ENCODE peak calls at places on chromosomes 4 and X, in four cellular contexts. Q is transverse colon, C is spleen, R is neuronal stem cell. G is an unnamed sample. For H3K9me3, the result is how much of the 10 kb centered on the place peaks cover.

GRCh38 chr4:4704267-4704666 is 155.2 kb upstream of the MSX1 start:
- DNase-seq in Q (no peak), C (no peak), R (no peak), G (no peak)

GRCh38 chr4:7945709-7946380 is 6.2 kb upstream of the AFAP1 start:
- DNase-seq in Q (no peak), C (peak), R (no peak), G (no peak)

GRCh38 chr4:32140636-32141035 is 1420.5 kb downstream of the PCDH7 start:
- DNase-seq in Q (no peak), C (no peak), R (no peak), G (no peak)

GRCh38 chrX:152635941-152636340 is 1.8 kb upstream of the GABRQ start:
- DNase-seq in Q (peak), C (no peak), R (peak), G (no peak)

GRCh38 chrX:108312011-108312410 is 126.2 kb downstream of the COL4A6 start:
- DNase-seq in Q (no peak), C (no peak), R (no peak), G (no peak)

GRCh38 chrX:131729295-131729694 is 185.4 kb downstream of the OR13H1 start:
- DNase-seq in Q (peak), C (peak), R (no peak), G (no peak)

GRCh38 chrX:22652596-22652995 is 347.2 kb upstream of the DDX53 start:
- DNase-seq in Q (peak), C (no peak), R (peak), G (no peak)

GRCh38 chr4:40924096-40924792 is 174.5 kb downstream of the NSUN7 start:
- DNase-seq in Q (peak), C (peak), R (peak), G (peak)

GRCh38 chr4:109432203-109432602 is 1.4 kb upstream of the SEC24B start:
- DNase-seq in Q (no peak), C (no peak), R (no peak), G (no peak)

GRCh38 chrX:97895751-97896150 is 1012.0 kb downstream of the RPA4 start:
- DNase-seq in Q (no peak), C (no peak), R (no peak), G (no peak)

GRCh38 chrX:70026112-70026850 is 23.5 kb downstream of the AWAT2 start:
- DNase-seq in Q (no peak), C (no peak), R (no peak), G (no peak)

GRCh38 chr4:85644061-85644460 is 169.1 kb downstream of the ARHGAP24 start:
- DNase-seq in Q (no peak), C (no peak), R (no peak), G (no peak)

GRCh38 chr4:100268807-100269206 is 78.5 kb upstream of the DDIT4L start:
- DNase-seq in Q (no peak), C (no peak), R (no peak), G (no peak)

GRCh38 chr4:100087743-100088142 is 102.5 kb downstream of the DDIT4L start:
- DNase-seq in Q (no peak), C (no peak), R (no peak), G (no peak)

GRCh38 chr4:121370729-121371325 is 10.0 kb downstream of the QRFPR start:
- DNase-seq in Q (peak), C (no peak), R (peak), G (no peak)

GRCh38 chr4:140188975-140189374 is 35.0 kb upstream of the MAML3 start:
- DNase-seq in Q (no peak), C (no peak), R (no peak), G (no peak)

GRCh38 chr4:134812611-134813010 is 611.0 kb upstream of the PABPC4L start:
- DNase-seq in Q (no peak), C (no peak), R (no peak), G (no peak)

GRCh38 chr4:108751321-108751720 is 11.5 kb downstream of the ETNPPL start:
- DNase-seq in Q (no peak), C (no peak), R (no peak), G (no peak)

GRCh38 chr4:148214529-148215166 is 227.6 kb downstream of the NR3C2 start:
- DNase-seq in Q (no peak), C (no peak), R (no peak), G (no peak)

GRCh38 chrX:2712890-2713860 is 22.1 kb downstream of the CD99 start:
- DNase-seq in Q (no peak), C (no peak), R (no peak), G (no peak)

GRCh38 chrX:123626962-123627361 is 105.9 kb downstream of the THOC2 start:
- DNase-seq in Q (no peak), C (no peak), R (no peak), G (no peak)

GRCh38 chr4:170134821-170135220 is 45.1 kb upstream of the AADAT start:
- DNase-seq in Q (peak), C (no peak), R (no peak), G (no peak)

GRCh38 chr4:53592686-53593641 is 1.7 kb upstream of the LNX1 start:
- DNase-seq in Q (peak), C (no peak), R (no peak), G (no peak)

GRCh38 chrX:118520858-118521206 is 25.2 kb downstream of the DOCK11 start:
- DNase-seq in Q (no peak), C (no peak), R (no peak), G (no peak)

GRCh38 chr4:127778102-127778501 is 4.0 kb upstream of the HSPA4L start:
- DNase-seq in Q (no peak), C (no peak), R (peak), G (no peak)

GRCh38 chr4:186651624-186652023 is 72.0 kb downstream of the FAT1 start:
- DNase-seq in Q (peak), C (no peak), R (no peak), G (no peak)

GRCh38 chr4:111501946-111502345 is 643.3 kb upstream of the FAM241A start:
- DNase-seq in Q (no peak), C (no peak), R (no peak), G (no peak)

GRCh38 chr4:140703463-140703862 is 52.7 kb downstream of the TBC1D9 start:
- DNase-seq in Q (no peak), C (no peak), R (no peak), G (no peak)

GRCh38 chrX:15946783-15947550 is 92.4 kb upstream of the AP1S2 start:
- DNase-seq in Q (no peak), C (no peak), R (no peak), G (no peak)

GRCh38 chr4:140185725-140186124 is 31.7 kb upstream of the MAML3 start:
- DNase-seq in Q (no peak), C (no peak), R (no peak), G (no peak)

GRCh38 chr4:4837316-4837715 is 22.1 kb upstream of the MSX1 start:
- DNase-seq in Q (no peak), C (no peak), R (no peak), G (no peak)

GRCh38 chrX:131763674-131764073 is 219.8 kb downstream of the OR13H1 start:
- DNase-seq in Q (peak), C (peak), R (no peak), G (no peak)

GRCh38 chrX:132216806-132217202 is 2.4 kb downstream of the RAP2C start:
- DNase-seq in Q (no peak), C (no peak), R (no peak), G (peak)

GRCh38 chrX:150697641-150698040 is 4.4 kb downstream of the MTMR1 start:
- DNase-seq in Q (no peak), C (no peak), R (no peak), G (no peak)

GRCh38 chr4:64784125-64784524 is 374.9 kb upstream of the TECRL start:
- DNase-seq in Q (no peak), C (no peak), R (no peak), G (no peak)

GRCh38 chr4:152778656-152779512 is 646 bp downstream of the TIGD4 start:
- DNase-seq in Q (peak), C (peak), R (no peak), G (peak)

GRCh38 chr4:140556372-140557085 is 12.2 kb downstream of the UCP1 start:
- DNase-seq in Q (no peak), C (no peak), R (no peak), G (peak)

GRCh38 chr4:56424697-56425514 is 10.5 kb downstream of the PPAT start:
- DNase-seq in Q (peak), C (no peak), R (no peak), G (no peak)

GRCh38 chrX:44245730-44246129 is 97.7 kb downstream of the EFHC2 start:
- DNase-seq in Q (no peak), C (no peak), R (no peak), G (peak)

DNA sequence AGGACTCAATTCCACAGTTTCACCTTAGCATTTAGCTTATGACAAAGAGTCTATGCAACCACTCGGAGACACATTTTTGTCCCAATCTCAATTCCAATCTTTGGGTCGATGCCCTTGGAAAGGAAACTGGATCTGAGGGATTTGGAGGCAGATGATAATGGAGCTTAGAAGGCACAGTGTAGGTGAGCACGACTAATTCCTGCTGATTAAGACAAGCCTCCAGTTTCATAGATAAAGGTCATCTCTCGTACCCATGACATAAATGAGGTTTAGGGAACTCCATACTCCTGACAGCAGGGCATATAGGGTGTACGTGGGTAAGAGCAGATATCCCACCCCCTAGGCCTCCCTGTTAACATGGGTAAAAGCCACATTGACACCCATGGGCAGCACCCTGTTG is 24.4 kb upstream of the ZNF718 start:
- DNase-seq in Q (no peak), C (no peak), R (no peak), G (no peak)
- H3K9me3 ChIP-seq in Q (half or more), C (half or more), R (half or more), G (under half)

DNA sequence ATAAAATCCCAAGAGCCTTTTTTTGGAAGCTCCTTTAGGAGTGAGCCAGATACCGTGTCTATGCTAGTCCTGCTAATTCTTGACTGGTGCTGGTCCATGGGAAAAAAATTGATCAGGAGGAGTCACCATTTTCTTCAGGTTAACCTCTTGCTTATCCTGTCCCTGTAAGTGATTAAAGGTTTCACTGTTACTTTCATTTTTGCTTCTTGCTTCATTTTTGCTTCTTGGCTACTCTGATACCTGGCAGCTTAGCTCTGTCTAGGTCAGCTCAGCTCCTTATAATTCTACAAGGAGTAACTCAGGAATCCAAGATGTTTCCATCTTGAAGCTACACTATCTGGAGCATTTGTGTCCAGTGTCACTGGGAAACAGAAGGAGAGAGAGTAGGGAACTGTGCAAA is 45.7 kb downstream of the AFM start:
- DNase-seq in Q (no peak), C (no peak), R (no peak), G (no peak)
- H3K4me3 ChIP-seq in Q (no peak), C (no peak), R (no peak), G (no peak)

DNA sequence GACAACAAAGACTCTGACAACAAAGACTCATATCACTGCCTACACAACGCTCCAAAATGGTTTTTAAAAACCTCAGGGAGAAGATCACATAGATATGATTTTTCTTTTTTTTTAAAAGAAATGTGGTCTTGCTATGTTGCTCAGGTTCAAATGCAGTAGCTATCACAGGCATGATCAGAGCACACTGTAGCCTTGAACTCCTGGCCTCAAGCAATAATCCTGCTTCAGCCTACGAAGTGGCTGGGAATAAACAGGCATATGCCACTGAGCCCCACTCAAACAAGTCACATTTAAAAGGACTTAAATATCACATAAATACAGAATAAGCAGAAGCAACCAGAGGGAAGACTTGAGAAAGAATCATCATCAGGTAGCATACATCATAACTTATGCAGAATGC is 14.7 kb downstream of the DHX15 start:
- DNase-seq in Q (no peak), C (no peak), R (no peak), G (no peak)
- H3K27ac ChIP-seq in Q (no peak), C (no peak), R (no peak), G (no peak)

GRCh38 chr4:12375805-12376204 is 947.1 kb upstream of the HS3ST1 start:
- DNase-seq in Q (no peak), C (no peak), R (no peak), G (no peak)
- H3K9me3 ChIP-seq in Q (under half), C (under half), R (under half), G (under half)

GRCh38 chr4:185211641-185212040 is 2.2 kb downstream of the SNX25 start:
- DNase-seq in Q (no peak), C (no peak), R (no peak), G (no peak)
- H3K4me3 ChIP-seq in Q (no peak), C (no peak), R (no peak), G (no peak)

DNA sequence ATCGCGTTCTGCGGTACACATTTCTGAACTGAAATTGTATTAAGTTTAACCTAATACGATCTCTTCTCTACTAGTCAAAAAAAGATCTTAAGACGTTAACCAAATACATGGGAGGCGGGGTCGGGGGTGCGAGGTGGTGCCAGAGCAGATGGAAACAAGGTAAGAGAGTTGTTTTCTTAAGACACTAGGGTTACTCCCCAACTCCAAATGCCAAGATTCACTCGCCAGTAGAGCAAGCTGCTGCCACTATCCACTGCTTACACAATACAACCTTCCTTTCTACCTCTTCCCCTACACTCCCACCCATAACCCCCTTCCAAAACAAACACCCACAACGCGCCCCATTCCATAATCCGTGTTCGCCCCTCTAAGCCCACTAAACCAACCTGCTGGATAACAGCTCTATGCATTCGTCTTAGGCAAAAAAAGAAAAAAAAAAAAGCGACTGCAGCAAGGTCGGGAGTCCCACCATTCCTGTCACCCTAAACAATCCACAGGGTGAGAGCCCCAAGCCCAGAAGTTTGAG is 1.3 kb downstream of the LCORL start:
- DNase-seq in Q (peak), C (no peak), R (no peak), G (no peak)
- H3K27ac ChIP-seq in Q (peak), C (peak), R (peak), G (peak)

DNA sequence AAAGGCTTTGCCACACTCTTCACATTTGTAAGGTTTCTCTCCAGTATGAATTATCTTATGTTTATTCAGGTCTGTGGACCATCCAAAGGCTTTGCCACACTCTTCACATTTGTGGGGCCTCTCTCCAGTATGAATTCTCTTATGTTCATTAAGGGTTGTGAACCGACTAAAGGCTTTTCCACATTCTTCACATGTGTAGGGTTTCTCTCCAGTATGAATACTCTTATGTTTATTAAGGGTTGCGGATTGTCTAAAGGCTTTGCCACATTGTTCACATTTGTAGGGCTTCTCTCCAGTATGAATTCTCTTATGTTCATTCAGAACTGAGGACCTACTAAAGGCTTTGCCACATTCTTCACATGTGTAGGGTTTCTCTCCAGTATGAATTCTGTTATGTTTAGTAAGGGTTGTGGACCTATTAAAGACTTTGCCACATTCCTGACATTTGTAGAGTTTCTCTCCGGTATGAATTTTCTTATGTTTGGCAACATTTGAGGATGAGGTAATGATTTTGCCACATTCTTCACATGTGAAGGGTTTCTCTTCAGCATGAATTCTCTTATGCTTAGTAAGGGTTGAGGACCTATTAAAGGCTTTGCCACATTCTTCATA is 33.7 kb downstream of the ZNF732 start:
- DNase-seq in Q (no peak), C (no peak), R (no peak), G (no peak)
- H3K9me3 ChIP-seq in Q (half or more), C (half or more), R (half or more), G (under half)

GRCh38 chr4:142404191-142404611 is 441.9 kb downstream of the INPP4B start:
- DNase-seq in Q (no peak), C (no peak), R (no peak), G (no peak)
- H3K4me3 ChIP-seq in Q (peak), C (peak), R (no peak), G (peak)

G was measured in CD8-positive, alpha-beta memory T cell.